ENCODE peak calls at places on chromosomes 6 and 20, in nine cellular contexts. V, E, I, G, Y, F, P, S and Z are unnamed samples.
A peak's percentile ranks its signal among the peaks of the same experiment; 100 is the strongest.

GRCh38 chr6:81808834-81809598 is 56.5 kb upstream of the TENT5A start:
- DNase-seq in V (no peak), E (no peak), I (no peak), G (no peak), Y (peak; percentile 29), F (peak; percentile 24), P (no peak), S (no peak), Z (no peak)

GRCh38 chr20:4135385-4136077 is 120.2 kb upstream of the RNF24 start:
- DNase-seq in V (peak; percentile 42), E (peak; percentile 98), I (peak; percentile 89), G (no peak), Y (no peak), F (peak; percentile 40), P (peak; percentile 55), S (peak; percentile 99), Z (no peak)

GRCh38 chr20:21702553-21703467 is 2.7 kb upstream of the PAX1 start:
- DNase-seq in V (peak; percentile 56), E (no peak), I (no peak), G (peak; percentile 50), Y (peak; percentile 80), F (peak; percentile 51), P (no peak), S (peak; percentile 8), Z (peak; percentile 6)

GRCh38 chr6:154653853-154654252 is 79.4 kb upstream of the SCAF8 start:
- DNase-seq in V (no peak), E (peak; percentile 6), I (peak; percentile 50), G (no peak), Y (no peak), F (peak; percentile 21), P (no peak), S (peak; percentile 82), Z (no peak)

GRCh38 chr6:144467921-144468320 is 182.8 kb downstream of the UTRN start:
- DNase-seq in V (no peak), E (no peak), I (no peak), G (no peak), Y (no peak), F (no peak), P (no peak), S (no peak), Z (no peak)

GRCh38 chr6:68087399-68088133 is 547.5 kb upstream of the ADGRB3 start:
- DNase-seq in V (no peak), E (no peak), I (no peak), G (no peak), Y (no peak), F (no peak), P (no peak), S (no peak), Z (no peak)

GRCh38 chr6:20706293-20707165 is 172.3 kb downstream of the CDKAL1 start:
- DNase-seq in V (no peak), E (peak; percentile 28), I (no peak), G (no peak), Y (peak; percentile 97), F (no peak), P (no peak), S (peak; percentile 13), Z (no peak)

GRCh38 chr6:2658788-2659187 is 91.9 kb downstream of the MYLK4 start:
- DNase-seq in V (no peak), E (no peak), I (peak; percentile 19), G (no peak), Y (no peak), F (no peak), P (no peak), S (peak; percentile 10), Z (no peak)

GRCh38 chr6:89528865-89529264 is 95.9 kb downstream of the ANKRD6 start:
- DNase-seq in V (no peak), E (no peak), I (no peak), G (no peak), Y (no peak), F (no peak), P (no peak), S (no peak), Z (no peak)

GRCh38 chr20:44704551-44704971 is 10.6 kb upstream of the CCN5 start:
- DNase-seq in V (peak; percentile 49), E (peak; percentile 72), I (no peak), G (no peak), Y (no peak), F (no peak), P (no peak), S (peak; percentile 92), Z (no peak)

GRCh38 chr20:39277185-39277584 is 315.0 kb downstream of the DHX35 start:
- DNase-seq in V (no peak), E (no peak), I (no peak), G (no peak), Y (no peak), F (no peak), P (no peak), S (no peak), Z (no peak)